ENCODE peak calls at places on chromosome 15, in five cellular contexts. Y, H, R, T and U are unnamed samples. For H3K9me3, the result is how much of the 10 kb centered on the place peaks cover.

GRCh38 chr15:101017041-101017754 is 98.0 kb downstream of the LRRK1 start:
- DNase-seq in Y (no peak), T (no peak), H (no peak), R (no peak), U (no peak)

GRCh38 chr15:92323480-92323879 is 70.2 kb upstream of the ST8SIA2 start:
- DNase-seq in H (no peak), R (no peak), T (no peak), Y (no peak), U (no peak)

GRCh38 chr15:50906954-50907865 is 1.3 kb upstream of the AP4E1 start:
- DNase-seq in H (no peak), T (no peak), R (no peak), Y (no peak), U (no peak)

GRCh38 chr15:76903251-76903681 is 1.9 kb downstream of the SCAPER start:
- DNase-seq in Y (peak), T (no peak), R (no peak), H (no peak), U (no peak)

GRCh38 chr15:93470042-93470441 is 381.0 kb upstream of the RGMA start:
- DNase-seq in R (no peak), T (no peak), H (no peak), Y (no peak), U (no peak)

GRCh38 chr15:84112025-84112424 is 123.5 kb upstream of the GOLGA6L4 start:
- DNase-seq in Y (no peak), H (no peak), T (no peak), R (no peak), U (no peak)

GRCh38 chr15:48565560-48566482 is 79.7 kb downstream of the FBN1 start:
- DNase-seq in H (no peak), R (no peak), Y (no peak), T (no peak), U (no peak)

GRCh38 chr15:40543631-40544294 is 21.1 kb downstream of the CCDC32 start:
- DNase-seq in H (no peak), Y (no peak), R (no peak), T (no peak), U (no peak)

GRCh38 chr15:99584081-99584600 is 18.4 kb downstream of the MEF2A start:
- DNase-seq in R (no peak), H (no peak), Y (no peak), T (no peak), U (no peak)
- H3K9me3 ChIP-seq in R (under half), H (under half), Y (under half), T (under half), U (under half)

GRCh38 chr15:79919749-79920511 is 23.1 kb upstream of the MTHFS start:
- DNase-seq in R (no peak), H (no peak), T (no peak), Y (no peak), U (no peak)

GRCh38 chr15:79914728-79915127 is 17.9 kb upstream of the MTHFS start:
- DNase-seq in H (no peak), T (no peak), R (no peak), Y (no peak), U (no peak)

GRCh38 chr15:79919090-79919748 is 22.4 kb upstream of the MTHFS start:
- DNase-seq in H (peak), T (no peak), R (no peak), Y (no peak), U (no peak)

GRCh38 chr15:79916424-79916823 is 19.6 kb upstream of the MTHFS start:
- DNase-seq in Y (no peak), T (no peak), R (no peak), H (no peak), U (no peak)

DNA sequence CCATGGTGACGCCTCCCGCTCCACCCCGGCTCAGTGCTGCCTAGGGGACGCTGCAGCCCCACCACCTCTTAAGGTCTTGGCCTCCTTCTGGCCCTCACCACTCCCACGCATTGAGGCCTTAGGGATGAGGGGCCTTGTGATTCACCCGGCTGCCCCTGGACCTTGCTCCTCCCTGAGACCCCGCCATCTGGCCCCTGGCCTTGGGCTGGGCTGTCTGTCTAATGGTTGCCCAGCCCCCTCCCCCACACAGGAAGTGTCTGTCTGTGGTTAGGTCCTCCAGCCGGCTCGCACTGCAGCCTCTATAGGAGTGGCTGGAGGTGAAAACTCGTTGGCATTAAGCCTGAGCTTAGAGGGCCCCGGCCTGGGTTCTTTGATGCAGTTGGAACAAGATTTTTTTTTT is 21.5 kb upstream of the MTHFS start:
- DNase-seq in R (no peak), T (no peak), Y (no peak), H (peak), U (no peak)
- H3K9me3 ChIP-seq in R (under half), T (under half), Y (under half), H (under half), U (under half)

GRCh38 chr15:68558318-68559305 is 20.2 kb upstream of the CORO2B start:
- DNase-seq in Y (no peak), H (peak), R (no peak), T (no peak), U (no peak)

GRCh38 chr15:68556139-68556990 is 22.4 kb upstream of the CORO2B start:
- DNase-seq in R (no peak), H (no peak), T (no peak), Y (no peak), U (no peak)

GRCh38 chr15:68559342-68560310 is 19.2 kb upstream of the CORO2B start:
- DNase-seq in Y (peak), H (peak), T (peak), R (no peak), U (peak)

GRCh38 chr15:68555348-68556037 is 23.3 kb upstream of the CORO2B start:
- DNase-seq in R (no peak), T (no peak), H (no peak), Y (no peak), U (no peak)

DNA sequence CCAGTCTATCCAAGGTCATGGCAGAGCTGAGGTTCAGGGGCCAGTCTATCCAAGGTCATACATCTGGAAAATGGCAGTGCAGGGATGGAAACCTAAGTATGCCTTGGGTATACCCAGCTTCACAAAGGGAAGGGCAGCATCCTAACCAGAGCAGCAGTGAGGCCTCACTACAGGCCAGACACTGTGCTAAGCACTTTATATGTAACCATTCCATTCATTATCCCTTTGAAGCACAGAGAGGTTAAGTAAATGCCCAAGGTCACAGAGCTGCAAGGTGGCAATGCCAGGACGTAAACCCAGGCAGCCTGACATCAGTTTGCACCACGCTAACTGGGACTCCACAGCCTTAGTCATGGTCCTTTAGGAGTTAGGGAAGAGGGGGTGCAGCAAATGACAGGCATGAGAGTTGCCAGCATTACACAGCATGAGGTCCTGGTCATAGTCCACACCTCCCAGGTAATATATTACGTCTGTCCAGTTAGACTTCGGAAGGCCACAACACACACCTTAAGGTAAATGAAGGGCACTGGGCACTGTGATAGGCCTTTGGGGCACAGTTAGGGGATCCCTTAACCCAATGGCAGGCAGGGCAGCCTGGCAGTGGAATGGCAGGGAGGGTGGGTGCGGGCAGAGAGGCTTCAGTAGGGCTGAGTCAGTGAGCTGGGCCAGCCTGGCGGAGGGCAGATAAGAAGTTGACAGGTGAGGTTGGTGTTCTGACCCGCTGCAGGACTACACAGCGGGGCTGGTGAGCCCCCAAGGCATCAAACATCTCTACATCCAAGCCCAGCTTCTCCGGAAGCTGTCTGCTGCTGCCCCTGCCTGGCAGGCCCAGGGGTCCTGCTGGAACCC is 21.1 kb upstream of the CORO2B start:
- DNase-seq in R (no peak), Y (no peak), T (no peak), H (peak), U (no peak)
- H3K9me3 ChIP-seq in R (under half), Y (under half), T (under half), H (under half), U (under half)

GRCh38 chr15:22253676-22254408 is 173.5 kb downstream of the OR4M2 start:
- DNase-seq in T (no peak), R (no peak), H (no peak), Y (no peak), U (no peak)
- H3K9me3 ChIP-seq in T (under half), R (under half), H (under half), Y (half or more), U (under half)

GRCh38 chr15:25106209-25106608 is 151.4 kb downstream of the SNRPN start:
- DNase-seq in R (no peak), H (no peak), Y (no peak), T (no peak), U (no peak)
- H3K9me3 ChIP-seq in R (under half), H (under half), Y (under half), T (under half), U (under half)

GRCh38 chr15:25088261-25088790 is 133.5 kb downstream of the SNRPN start:
- DNase-seq in H (no peak), Y (no peak), T (no peak), R (no peak), U (no peak)

GRCh38 chr15:25091421-25092158 is 136.8 kb downstream of the SNRPN start:
- DNase-seq in R (no peak), Y (no peak), T (no peak), H (no peak), U (no peak)

GRCh38 chr15:25092661-25093060 is 137.9 kb downstream of the SNRPN start:
- DNase-seq in T (no peak), H (no peak), Y (no peak), R (no peak), U (no peak)

GRCh38 chr15:25089577-25089976 is 134.8 kb downstream of the SNRPN start:
- DNase-seq in Y (no peak), T (no peak), H (no peak), R (no peak), U (no peak)

DNA sequence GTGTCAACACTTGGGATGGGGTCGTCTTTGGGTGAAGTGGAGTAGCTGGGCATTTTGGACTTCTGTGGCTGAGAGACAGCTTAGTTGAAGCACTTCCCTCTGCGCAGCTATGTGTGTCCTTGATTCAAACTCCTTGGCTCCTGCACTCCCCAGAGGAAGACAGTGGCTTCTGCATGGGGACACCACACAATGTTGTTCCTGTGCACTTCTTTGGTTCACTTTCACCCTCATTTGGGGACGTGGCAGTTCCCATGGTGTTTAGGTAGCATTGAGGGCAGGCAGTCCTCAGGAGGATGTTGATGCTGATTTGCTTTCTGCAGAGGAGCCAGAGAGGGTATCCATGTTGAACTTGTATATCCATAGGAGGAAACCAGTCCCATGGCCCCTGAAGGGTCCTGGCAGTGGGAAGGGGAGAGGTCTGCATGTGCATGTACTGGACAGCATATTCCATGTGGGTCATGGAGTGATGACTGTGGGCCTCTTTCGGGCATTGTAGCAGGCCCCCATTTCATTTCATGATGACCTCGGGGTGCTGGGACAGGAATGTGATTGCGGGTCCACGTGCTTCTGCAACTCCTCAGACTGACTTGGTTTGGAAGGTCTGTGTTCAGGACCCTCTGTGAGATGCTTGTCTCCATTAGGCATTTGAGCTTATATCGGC is 135.4 kb downstream of the SNRPN start:
- DNase-seq in Y (no peak), H (no peak), R (no peak), T (no peak), U (no peak)
- H3K9me3 ChIP-seq in Y (half or more), H (half or more), R (under half), T (under half), U (under half)

GRCh38 chr15:94882071-94882712 is 650.8 kb downstream of the MCTP2 start:
- DNase-seq in Y (no peak), R (no peak), T (no peak), H (peak), U (no peak)
- H3K9me3 ChIP-seq in Y (under half), R (under half), T (under half), H (under half), U (under half)

GRCh38 chr15:81899730-81900129 is 146.1 kb downstream of the MEX3B start:
- DNase-seq in T (no peak), H (no peak), R (no peak), Y (no peak), U (no peak)
- H3K9me3 ChIP-seq in T (under half), H (under half), R (under half), Y (under half), U (under half)

GRCh38 chr15:35358824-35359223 is 187.1 kb downstream of the DPH6 start:
- DNase-seq in H (no peak), R (no peak), Y (no peak), T (no peak), U (no peak)

DNA sequence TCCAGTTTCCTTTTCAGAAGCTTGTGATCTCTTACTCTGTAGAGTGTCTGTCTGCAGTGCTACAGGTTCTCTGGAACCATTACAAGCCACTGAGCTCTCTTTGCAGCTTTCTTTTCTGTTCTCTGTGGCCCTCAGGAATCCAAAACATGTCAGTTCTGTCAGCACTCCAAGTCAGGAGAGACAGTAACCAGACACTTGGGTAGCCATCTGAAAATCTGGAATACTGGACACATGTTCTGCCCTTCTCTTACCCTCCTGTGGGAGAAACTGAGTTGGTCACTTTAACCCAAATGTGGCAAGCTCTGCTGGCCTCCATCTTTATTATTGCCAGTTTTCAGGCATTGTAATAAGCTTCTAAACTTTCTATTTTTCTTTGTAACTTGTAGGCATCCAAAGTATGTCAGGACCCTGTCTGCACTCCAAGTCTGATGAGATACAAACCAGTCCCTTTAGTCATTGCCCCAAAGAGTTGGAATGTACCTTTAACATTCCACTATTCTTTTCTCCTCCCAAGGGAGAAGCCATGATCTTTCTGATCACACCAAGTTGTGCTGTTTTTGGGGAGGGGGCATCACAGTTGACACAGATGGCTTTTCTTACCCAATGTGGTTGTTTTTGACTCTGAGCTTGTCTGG is 183.7 kb downstream of the DPH6 start:
- DNase-seq in Y (no peak), T (no peak), R (no peak), H (no peak), U (no peak)
- H3K9me3 ChIP-seq in Y (under half), T (under half), R (under half), H (under half), U (under half)